ENCODE peak calls at places on chromosomes 7 and 10, in four cellular contexts. S, W, J and B are unnamed samples.

GRCh38 chr7:98091523-98091922 is 15.1 kb upstream of the LMTK2 start:
- DNase-seq in S (no peak), W (no peak), J (no peak), B (no peak)

GRCh38 chr7:1558181-1558811 is 2.3 kb upstream of the TMEM184A start:
- DNase-seq in S (no peak), W (peak; percentile 26), J (no peak), B (no peak)

GRCh38 chr7:79084423-79084822 is 369.0 kb downstream of the MAGI2 start:
- DNase-seq in S (no peak), W (no peak), J (no peak), B (no peak)

GRCh38 chr10:1121311-1121970 is 65.3 kb downstream of the WDR37 start:
- DNase-seq in S (no peak), W (no peak), J (no peak), B (no peak)

GRCh38 chr7:135490783-135491182 is 19.1 kb downstream of the CNOT4 start:
- DNase-seq in S (no peak), W (peak; percentile 73), J (peak; percentile 44), B (peak; percentile 10)

GRCh38 chr10:133351408-133352318 is 4.5 kb downstream of the PRAP1 start:
- DNase-seq in S (no peak), W (no peak), J (no peak), B (no peak)

GRCh38 chr7:55590517-55591281 is 18.4 kb upstream of the VOPP1 start:
- DNase-seq in S (no peak), W (no peak), J (no peak), B (no peak)

GRCh38 chr7:143372070-143372469 is 9.1 kb upstream of the ZYX start:
- DNase-seq in S (peak; percentile 90), W (peak; percentile 32), J (no peak), B (no peak)

GRCh38 chr7:66930341-66930740 is 9.3 kb downstream of the TMEM248 start:
- DNase-seq in S (no peak), W (peak; percentile 22), J (no peak), B (peak; percentile 27)

GRCh38 chr10:132538790-132539421 is 1.3 kb downstream of the INPP5A start:
- DNase-seq in S (no peak), W (no peak), J (no peak), B (no peak)

DNA sequence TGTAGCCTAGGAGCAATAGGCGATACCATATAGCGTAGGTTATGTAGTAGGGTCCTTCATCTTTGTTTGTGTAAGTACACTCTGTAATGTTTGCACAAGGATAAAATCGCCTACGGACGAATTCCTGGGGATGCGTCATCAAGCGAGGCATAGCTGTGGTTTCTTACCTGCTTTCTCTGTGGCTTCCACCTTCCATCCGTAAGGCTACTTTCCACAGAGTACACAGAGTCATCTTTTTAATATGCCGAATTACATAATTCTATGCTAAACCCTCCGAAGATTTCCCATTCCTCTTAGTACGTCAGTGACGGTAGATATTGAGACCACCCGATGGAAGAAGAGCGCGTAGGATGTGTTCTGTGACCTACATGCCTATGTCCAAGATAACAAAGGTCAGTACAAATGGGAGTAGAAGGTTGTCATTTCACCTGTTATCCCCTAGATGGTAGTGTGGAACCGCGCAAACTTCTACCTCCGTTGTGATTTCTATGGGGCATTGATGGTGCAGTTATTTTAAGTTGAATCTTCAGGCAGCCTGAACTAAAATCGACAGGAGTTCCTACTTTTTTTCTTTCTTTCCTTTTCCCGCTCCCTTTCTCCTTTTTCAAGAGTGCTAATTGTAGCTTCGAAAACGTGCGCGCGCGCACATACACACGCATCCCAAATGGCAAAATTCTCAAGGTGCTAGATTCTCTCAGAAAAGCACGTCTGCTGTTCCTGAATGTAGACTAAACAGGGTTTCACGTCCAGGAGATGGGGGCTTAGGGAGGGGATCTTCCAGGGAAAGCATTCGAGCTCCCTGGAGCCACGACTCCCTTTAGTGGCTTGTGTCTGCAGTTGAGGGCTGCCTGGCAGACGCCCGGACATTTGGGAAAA is 111.7 kb upstream of the MBL2 start:
- DNase-seq in S (peak; percentile 37), W (peak; percentile 82), J (peak; percentile 51), B (peak; percentile 42)
- H3K4me3 ChIP-seq in S (peak overlapping the region; percentile 6), W (peak overlapping the region; percentile 3), J (no peak overlapping the region), B (no peak overlapping the region)

DNA sequence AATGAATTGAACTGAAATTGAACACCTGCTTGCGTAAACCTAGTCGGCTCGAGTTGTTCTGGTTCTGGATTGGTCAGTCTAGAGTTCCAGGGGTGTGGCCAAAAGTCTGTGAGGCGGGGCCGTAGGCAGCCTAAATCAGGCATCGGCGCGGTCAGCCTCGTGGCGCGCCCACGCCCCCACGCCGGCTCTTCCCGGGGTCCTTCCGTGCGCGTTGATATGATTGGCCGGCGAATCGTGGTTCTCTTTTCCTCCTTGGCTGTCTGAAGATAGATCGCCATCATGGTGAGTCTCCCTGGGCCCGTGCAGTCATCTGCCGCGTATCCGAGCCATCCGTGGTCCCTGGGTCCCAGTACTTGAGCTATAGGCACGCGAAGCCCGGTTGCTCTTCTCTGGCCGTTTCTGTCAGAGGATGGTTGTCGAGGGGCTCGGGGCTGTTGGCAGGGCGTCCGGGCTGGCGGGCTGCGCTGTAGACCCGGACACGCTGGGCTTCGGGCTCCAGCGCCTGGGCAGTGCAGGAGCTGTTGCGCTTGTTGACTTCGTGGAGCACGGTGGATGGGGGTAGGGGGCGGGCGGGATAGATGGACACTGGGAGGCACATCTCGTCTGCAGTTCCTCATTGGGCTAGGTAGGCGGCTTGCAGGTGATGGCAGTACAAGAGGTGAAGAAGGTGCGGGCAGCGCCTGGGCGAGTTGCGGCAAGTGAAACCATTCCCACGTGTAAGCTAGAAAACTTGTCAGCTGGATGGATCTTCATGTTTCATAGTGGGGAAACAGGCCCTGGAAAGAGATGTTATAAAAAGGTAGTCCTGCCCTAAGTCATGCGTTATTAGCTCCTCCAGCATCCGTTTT is at the start of gene RPS24:
- DNase-seq in S (peak; percentile 96), W (peak; percentile 99), J (peak; percentile 96), B (peak; percentile 96)
- TF ChIP-seq CTCF in S (no peak), W (no peak), J (no peak), B (no peak)

GRCh38 chr10:104267721-104268690 is 978 bp upstream of the GSTO2 start:
- DNase-seq in S (no peak), W (no peak), J (no peak), B (no peak)
- H3K4me3 ChIP-seq in S (peak overlapping the region; percentile 92), W (peak overlapping the region; percentile 60), J (peak overlapping the region; percentile 63), B (peak overlapping the region; percentile 69)

DNA sequence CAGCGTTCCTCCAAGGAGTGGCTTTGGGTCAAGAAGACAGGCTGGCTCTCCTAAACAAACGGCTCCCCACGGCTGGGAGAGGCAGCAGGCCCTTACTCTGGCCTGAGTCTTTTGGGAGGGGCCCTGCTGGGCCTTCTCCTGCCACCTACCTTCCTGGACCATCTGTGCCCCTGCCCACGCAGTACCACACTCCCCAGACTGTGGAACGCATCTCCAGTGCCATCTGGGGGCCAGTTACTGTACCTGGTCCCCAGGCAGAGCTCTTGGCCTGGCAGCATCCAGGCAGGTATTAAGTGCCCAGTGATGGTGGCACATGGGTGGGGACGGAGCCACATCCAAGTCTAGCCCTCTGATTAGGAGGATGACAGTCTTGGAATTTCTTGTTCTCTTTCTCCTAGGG is 14.4 kb downstream of the ALKBH4 start:
- DNase-seq in S (peak; percentile 51), W (no peak), J (no peak), B (no peak)
- TF ChIP-seq CTCF in S (no peak), W (peak; percentile 2), J (no peak), B (peak; percentile 6)

DNA sequence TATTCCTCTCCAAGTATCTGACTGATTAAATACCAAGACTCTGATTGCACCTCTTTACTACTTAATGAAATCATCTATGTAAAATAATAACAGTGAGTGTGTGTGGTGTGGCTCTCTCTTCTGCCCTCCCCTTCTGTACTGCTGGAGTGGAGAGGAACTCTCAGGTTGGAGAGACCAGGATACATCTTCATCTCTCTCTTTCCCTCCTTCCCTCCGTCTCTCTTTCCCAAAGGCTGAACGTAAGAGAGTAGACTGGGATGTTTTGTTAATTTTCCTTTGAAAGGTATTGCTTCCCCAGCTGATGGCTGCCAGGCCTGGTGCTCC is 272 bp upstream of the GJC3 start:
- DNase-seq in S (no peak), W (no peak), J (no peak), B (no peak)
- H3K4me3 ChIP-seq in S (peak overlapping the region; percentile 35), W (peak overlapping the region; percentile 15), J (no peak overlapping the region), B (peak overlapping the region; percentile 41)

GRCh38 chr10:101845903-101846302 is 2.3 kb upstream of the KCNIP2 start:
- DNase-seq in S (no peak), W (no peak), J (no peak), B (no peak)

GRCh38 chr10:101841826-101842225 is 1.8 kb downstream of the KCNIP2 start:
- DNase-seq in S (no peak), W (no peak), J (no peak), B (no peak)

GRCh38 chr10:101840741-101841453 is 2.7 kb downstream of the KCNIP2 start:
- DNase-seq in S (peak; percentile 86), W (peak; percentile 91), J (peak; percentile 76), B (peak; percentile 73)

GRCh38 chr10:101840102-101840684 is 3.4 kb downstream of the KCNIP2 start:
- DNase-seq in S (peak; percentile 53), W (peak; percentile 55), J (no peak), B (peak; percentile 20)

GRCh38 chr10:101843032-101843991 is at the start of gene KCNIP2:
- DNase-seq in S (peak; percentile 36), W (no peak), J (peak; percentile 41), B (no peak)
- TF ChIP-seq CTCF in S (peak; percentile 50), W (peak; percentile 54), J (peak; percentile 48), B (peak; percentile 30)

DNA sequence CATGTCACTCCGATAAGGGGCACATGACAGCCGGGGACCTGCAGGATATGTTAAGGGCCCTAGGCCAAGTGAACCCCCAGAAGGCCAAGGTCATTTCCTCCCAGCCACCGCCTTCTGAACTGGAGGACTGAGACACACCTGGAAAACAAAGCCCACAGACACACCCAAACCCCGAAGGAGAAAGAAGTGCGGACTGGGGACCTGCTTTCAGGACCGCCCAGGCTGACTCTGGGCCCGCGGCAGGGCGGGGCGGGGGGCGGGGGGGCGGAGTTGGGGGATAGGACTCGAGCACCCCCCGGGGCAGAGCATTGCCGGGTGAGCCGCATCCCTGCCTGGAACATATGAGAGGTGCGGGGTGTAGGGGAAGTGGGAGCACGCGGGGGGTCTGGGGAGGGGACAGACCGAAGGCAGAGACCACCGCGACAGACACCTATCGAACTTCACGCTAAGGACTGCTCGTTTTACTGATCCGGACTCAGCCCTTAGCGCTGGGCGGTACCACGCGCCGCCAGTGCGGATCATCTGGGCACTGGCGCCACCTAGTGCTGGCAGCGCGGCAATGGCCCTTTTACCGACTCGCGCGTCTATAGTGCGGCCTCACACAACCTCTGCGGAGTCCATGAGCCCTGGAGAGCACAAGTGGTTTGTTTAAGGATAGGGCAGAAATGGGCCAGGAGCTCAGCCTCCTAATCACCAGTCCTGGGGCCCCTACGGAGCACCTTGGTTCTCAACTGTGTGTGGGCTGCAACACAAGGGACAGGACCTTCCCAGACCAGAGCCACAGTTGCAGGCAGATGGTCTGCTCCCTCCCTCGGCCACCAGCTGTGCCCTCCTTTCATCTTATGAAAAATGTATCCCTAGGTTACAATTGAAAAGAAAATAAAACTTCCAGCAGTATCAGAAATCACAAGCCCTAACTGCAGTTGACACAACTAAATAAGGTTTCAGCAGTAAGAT is 157.6 kb downstream of the HERPUD2 start:
- DNase-seq in S (peak; percentile 77), W (peak; percentile 82), J (peak; percentile 81), B (peak; percentile 49)
- H3K4me3 ChIP-seq in S (peak overlapping the region; percentile 43), W (peak overlapping the region; percentile 36), J (no peak overlapping the region), B (peak overlapping the region; percentile 42)